ENCODE peak calls at places on chromosomes 4 and X, in seven cellular contexts. Q is AG10803, X is esophagus squamous epithelium, D is GM03348, U is nephron progenitor cell, F is fibroblast of villous mesenchyme, T is NCI-H82. H is an unnamed sample.

GRCh38 chrX:17475820-17476219 is 100.8 kb downstream of the NHS start:
- DNase-seq in Q (peak), X (no peak), D (peak), U (no peak), F (no peak), T (no peak), H (no peak)

GRCh38 chr4:112857461-112857860 is 192.0 kb upstream of the ANK2 start:
- DNase-seq in Q (peak), X (no peak), D (peak), U (no peak), F (peak), T (no peak), H (no peak)

GRCh38 chrX:100449696-100450606 is 39.9 kb upstream of the PCDH19 start:
- DNase-seq in Q (no peak), X (no peak), D (peak), U (no peak), F (no peak), T (no peak), H (no peak)

GRCh38 chr4:47913328-47913727 is 1.1 kb downstream of the NFXL1 start:
- DNase-seq in Q (peak), X (no peak), D (peak), U (no peak), F (peak), T (peak), H (no peak)

GRCh38 chrX:153764786-153765137 is 713 bp downstream of the PLXNB3 start:
- DNase-seq in Q (no peak), X (no peak), D (no peak), U (no peak), F (no peak), T (no peak), H (no peak)

GRCh38 chr4:122702939-122703338 is 29.6 kb upstream of the BBS12 start:
- DNase-seq in Q (no peak), X (no peak), D (no peak), U (no peak), F (no peak), T (no peak), H (no peak)

GRCh38 chr4:15368906-15369305 is 58.9 kb upstream of the C1QTNF7 start:
- DNase-seq in Q (peak), X (no peak), D (peak), U (no peak), F (peak), T (no peak), H (no peak)

GRCh38 chr4:93788712-93789111 is 39.8 kb upstream of the ATOH1 start:
- DNase-seq in Q (peak), X (no peak), D (peak), U (no peak), F (peak), T (peak), H (no peak)

GRCh38 chr4:53507671-53508286 is 83.5 kb downstream of the LNX1 start:
- DNase-seq in Q (peak), X (no peak), D (no peak), U (no peak), F (peak), T (no peak), H (no peak)

GRCh38 chr4:151481813-151482212 is 72.8 kb downstream of the FHIP1A start:
- DNase-seq in Q (no peak), X (no peak), D (no peak), U (no peak), F (no peak), T (no peak), H (no peak)

GRCh38 chr4:106615961-106616360 is 247.4 kb upstream of the GIMD1 start:
- DNase-seq in Q (peak), X (no peak), D (no peak), U (no peak), F (no peak), T (no peak), H (no peak)

GRCh38 chr4:17142232-17142711 is 243.8 kb upstream of the LDB2 start:
- DNase-seq in Q (peak), X (no peak), D (peak), U (no peak), F (peak), T (no peak), H (no peak)

GRCh38 chr4:119113033-119113655 is 22.5 kb upstream of the MYOZ2 start:
- DNase-seq in Q (peak), X (no peak), D (peak), U (no peak), F (peak), T (no peak), H (no peak)

GRCh38 chr4:106650701-106651100 is 282.1 kb upstream of the GIMD1 start:
- DNase-seq in Q (no peak), X (no peak), D (no peak), U (no peak), F (peak), T (no peak), H (no peak)

GRCh38 chr4:52377563-52377962 is 281.5 kb downstream of the USP46 start:
- DNase-seq in Q (no peak), X (no peak), D (no peak), U (peak), F (no peak), T (peak), H (no peak)

GRCh38 chr4:7191546-7192251 is 639 bp upstream of the SORCS2 start:
- DNase-seq in Q (no peak), X (no peak), D (no peak), U (no peak), F (no peak), T (no peak), H (no peak)

GRCh38 chrX:116873678-116874077 is 410.9 kb upstream of the CT83 start:
- DNase-seq in Q (peak), X (no peak), D (peak), U (no peak), F (peak), T (no peak), H (no peak)

GRCh38 chr4:186724048-186724860 is 598 bp upstream of the FAT1 start:
- DNase-seq in Q (peak), X (no peak), D (peak), U (peak), F (peak), T (no peak), H (no peak)

GRCh38 chr4:150217192-150217591 is 138.9 kb downstream of the DCLK2 start:
- DNase-seq in Q (peak), X (no peak), D (peak), U (no peak), F (peak), T (peak), H (no peak)

GRCh38 chr4:32025840-32026459 is 1305.8 kb downstream of the PCDH7 start:
- DNase-seq in Q (peak), X (no peak), D (peak), U (no peak), F (no peak), T (no peak), H (no peak)

GRCh38 chrX:154515803-154516654 is at the start of gene FAM3A:
- DNase-seq in Q (peak), X (peak), D (peak), U (peak), F (no peak), T (peak), H (peak)

GRCh38 chr4:139129206-139129605 is 47.8 kb downstream of the ELF2 start:
- DNase-seq in Q (no peak), X (no peak), D (peak), U (no peak), F (no peak), T (no peak), H (no peak)

GRCh38 chr4:151223465-151223864 is 53.5 kb upstream of the PRSS48 start:
- DNase-seq in Q (no peak), X (no peak), D (no peak), U (no peak), F (no peak), T (no peak), H (no peak)

GRCh38 chr4:52103314-52103713 is 52.2 kb downstream of the SPATA18 start:
- DNase-seq in Q (peak), X (no peak), D (peak), U (no peak), F (no peak), T (peak), H (no peak)